ENCODE peak calls at places on chromosomes 5 and 9, in seven cellular contexts. F, L, P, M, K, V and X are unnamed samples.

GRCh38 chr9:13841801-13842462 is 472.0 kb downstream of the NFIB start:
- DNase-seq in F (no peak), L (no peak), P (peak), M (no peak), K (no peak), V (peak), X (no peak)

GRCh38 chr5:142688278-142688677 is 2.4 kb upstream of the FGF1 start:
- DNase-seq in F (no peak), L (no peak), P (no peak), M (no peak), K (no peak), V (no peak), X (no peak)

GRCh38 chr9:76887003-76887821 is 18.7 kb downstream of the PRUNE2 start:
- DNase-seq in F (no peak), L (no peak), P (no peak), M (no peak), K (no peak), V (no peak), X (no peak)

GRCh38 chr5:5615569-5615968 is 193.1 kb downstream of the ICE1 start:
- DNase-seq in F (no peak), L (no peak), P (no peak), M (no peak), K (no peak), V (no peak), X (no peak)

GRCh38 chr5:11153672-11154377 is 392.8 kb upstream of the DAP start:
- DNase-seq in F (no peak), L (no peak), P (peak), M (no peak), K (no peak), V (no peak), X (no peak)

GRCh38 chr9:104608336-104608735 is 2.9 kb upstream of the OR13C2 start:
- DNase-seq in F (no peak), L (no peak), P (no peak), M (no peak), K (no peak), V (peak), X (no peak)

GRCh38 chr9:110900917-110901316 is 137.4 kb downstream of the LPAR1 start:
- DNase-seq in F (no peak), L (no peak), P (no peak), M (no peak), K (no peak), V (no peak), X (peak)

GRCh38 chr5:14872070-14872989 is 752 bp upstream of the ANKH start:
- DNase-seq in F (peak), L (peak), P (peak), M (peak), K (peak), V (no peak), X (no peak)

GRCh38 chr5:5700549-5700948 is 278.1 kb downstream of the ICE1 start:
- DNase-seq in F (no peak), L (no peak), P (no peak), M (no peak), K (no peak), V (no peak), X (no peak)

GRCh38 chr9:70413427-70413797 is 1.0 kb downstream of the KLF9 start:
- DNase-seq in F (peak), L (peak), P (peak), M (peak), K (no peak), V (no peak), X (peak)

GRCh38 chr5:55603947-55604346 is 69.2 kb upstream of the PLPP1 start:
- DNase-seq in F (no peak), L (peak), P (no peak), M (no peak), K (no peak), V (peak), X (peak)

GRCh38 chr5:28512648-28513047 is 1474.3 kb upstream of the CDH9 start:
- DNase-seq in F (no peak), L (peak), P (no peak), M (no peak), K (no peak), V (no peak), X (no peak)

GRCh38 chr5:9148242-9148641 is 397.6 kb downstream of the SEMA5A start:
- DNase-seq in F (no peak), L (no peak), P (no peak), M (no peak), K (no peak), V (peak), X (peak)

GRCh38 chr5:113404269-113404668 is 30.5 kb downstream of the TSSK1B start:
- DNase-seq in F (no peak), L (no peak), P (no peak), M (no peak), K (no peak), V (no peak), X (no peak)

GRCh38 chr9:109297899-109298298 is 23.0 kb downstream of the EPB41L4B start:
- DNase-seq in F (no peak), L (no peak), P (no peak), M (no peak), K (no peak), V (peak), X (peak)

GRCh38 chr5:33261305-33261704 is 179.5 kb upstream of the TARS1 start:
- DNase-seq in F (no peak), L (peak), P (no peak), M (no peak), K (no peak), V (no peak), X (peak)

GRCh38 chr5:77993799-77994318 is 217.7 kb upstream of the TBCA start:
- DNase-seq in F (no peak), L (no peak), P (no peak), M (no peak), K (no peak), V (no peak), X (no peak)

GRCh38 chr9:27528278-27528885 is 1.2 kb downstream of the MOB3B start:
- DNase-seq in F (peak), L (no peak), P (peak), M (peak), K (peak), V (peak), X (peak)

GRCh38 chr9:16282216-16282615 is 588.3 kb downstream of the BNC2 start:
- DNase-seq in F (no peak), L (no peak), P (no peak), M (no peak), K (no peak), V (peak), X (peak)

GRCh38 chr5:140734354-140734753 is 34.1 kb downstream of the ZMAT2 start:
- DNase-seq in F (no peak), L (peak), P (no peak), M (no peak), K (no peak), V (peak), X (peak)

GRCh38 chr9:126470251-126470993 is 143.3 kb upstream of the LMX1B start:
- DNase-seq in F (no peak), L (no peak), P (no peak), M (peak), K (no peak), V (no peak), X (no peak)

GRCh38 chr9:110048976-110049698 is 158.8 kb downstream of the C9orf152 start:
- DNase-seq in F (peak), L (no peak), P (no peak), M (no peak), K (peak), V (peak), X (peak)

GRCh38 chr9:107711528-107711927 is 222.0 kb upstream of the KLF4 start:
- DNase-seq in F (no peak), L (peak), P (no peak), M (no peak), K (no peak), V (peak), X (peak)

GRCh38 chr5:151581841-151582583 is 9.1 kb downstream of the FAT2 start:
- DNase-seq in F (no peak), L (no peak), P (no peak), M (no peak), K (no peak), V (peak), X (no peak)

GRCh38 chr5:124746916-124747769 is 704 bp upstream of the ZNF608 start:
- DNase-seq in F (peak), L (peak), P (peak), M (no peak), K (peak), V (peak), X (peak)

GRCh38 chr9:83978992-83979811 is 813 bp downstream of the HNRNPK start:
- DNase-seq in F (peak), L (peak), P (peak), M (peak), K (peak), V (peak), X (peak)

GRCh38 chr9:83167126-83167525 is 104.2 kb upstream of the RASEF start:
- DNase-seq in F (no peak), L (no peak), P (no peak), M (no peak), K (no peak), V (peak), X (no peak)

GRCh38 chr9:130196643-130197042 is 24.4 kb downstream of the NCS1 start:
- DNase-seq in F (no peak), L (peak), P (no peak), M (no peak), K (no peak), V (no peak), X (no peak)

GRCh38 chr5:93452255-93452654 is 128.8 kb downstream of the NR2F1-AS1 start:
- DNase-seq in F (no peak), L (no peak), P (no peak), M (no peak), K (no peak), V (no peak), X (no peak)

GRCh38 chr9:19934301-19934868 is 145.5 kb upstream of the SLC24A2 start:
- DNase-seq in F (no peak), L (no peak), P (peak), M (no peak), K (no peak), V (peak), X (peak)

GRCh38 chr9:88531920-88532319 is 3.1 kb upstream of the NXNL2 start:
- DNase-seq in F (no peak), L (peak), P (no peak), M (no peak), K (no peak), V (no peak), X (no peak)

GRCh38 chr5:101977729-101978345 is 318.2 kb downstream of the SLCO4C1 start:
- DNase-seq in F (no peak), L (peak), P (no peak), M (no peak), K (no peak), V (peak), X (peak)

DNA sequence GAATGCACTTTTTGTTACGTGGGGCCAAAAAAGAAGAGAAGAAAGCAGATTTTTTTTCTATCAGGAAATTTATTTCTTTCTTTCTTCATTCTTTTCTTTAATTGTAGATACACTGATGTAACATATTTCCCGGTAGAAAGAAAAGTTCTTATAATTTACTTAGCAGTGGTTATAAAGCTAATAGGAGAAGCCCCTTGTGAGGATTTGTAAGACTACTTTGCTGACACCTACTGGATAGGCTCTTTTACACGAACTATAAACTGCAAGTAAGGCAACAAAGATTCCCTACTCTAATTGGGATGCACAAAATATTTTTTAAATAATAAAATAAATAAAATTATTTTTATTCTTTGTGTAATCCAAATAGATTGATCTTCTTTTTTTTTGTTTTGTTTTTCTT is 284.4 kb downstream of the DNAH5 start:
- DNase-seq in F (no peak), L (no peak), P (no peak), M (no peak), K (no peak), V (peak), X (no peak)
- TF ChIP-seq CTCF in F (peak), L (no peak), P (no peak), M (no peak), K (peak), V (peak), X (peak)

GRCh38 chr5:132714456-132715307 is 22.7 kb downstream of the KIF3A start:
- DNase-seq in F (no peak), L (no peak), P (no peak), M (no peak), K (no peak), V (peak), X (peak)

DNA sequence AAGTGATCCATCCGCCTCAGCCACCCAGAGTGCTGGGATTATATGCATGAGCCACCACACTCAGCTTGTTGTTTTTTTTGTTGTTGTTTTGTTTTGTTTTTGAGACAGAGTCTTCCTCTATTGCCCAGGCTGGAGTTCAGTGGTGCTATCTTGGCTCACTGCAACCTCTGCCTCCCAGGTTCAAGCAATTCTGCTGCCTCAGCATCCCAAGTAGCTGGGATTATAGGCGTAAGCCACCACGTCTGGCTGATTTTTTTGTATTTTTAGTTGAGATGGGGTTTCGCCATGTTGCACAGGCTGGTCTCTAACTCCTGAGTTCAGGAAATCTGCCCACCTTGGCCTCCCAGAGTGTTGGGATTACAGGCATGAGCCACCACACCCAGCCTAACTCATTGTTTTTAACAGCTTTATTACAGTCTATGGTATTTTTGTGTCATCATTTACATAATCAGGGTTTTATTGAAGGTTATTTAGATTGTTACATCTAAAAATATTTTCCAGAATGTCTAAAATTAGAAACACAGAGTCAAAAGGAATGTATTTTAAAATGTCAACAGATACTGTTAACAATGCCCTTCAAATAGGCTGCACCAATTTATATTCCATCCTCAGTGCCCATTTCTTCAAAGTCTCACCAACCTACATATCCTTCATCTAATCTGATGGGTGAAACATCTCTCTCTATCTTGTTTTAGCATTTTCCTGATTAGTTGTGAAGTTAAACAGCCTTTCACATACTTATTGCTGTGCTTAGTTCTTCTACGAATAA is 18.6 kb downstream of the KIF3A start:
- DNase-seq in F (no peak), L (no peak), P (no peak), M (no peak), K (no peak), V (no peak), X (no peak)
- TF ChIP-seq CTCF in F (no peak), L (no peak), P (no peak), M (no peak), K (no peak), V (no peak), X (no peak)

GRCh38 chr9:99730063-99730462 is 91.6 kb upstream of the NR4A3 start:
- DNase-seq in F (no peak), L (no peak), P (no peak), M (no peak), K (no peak), V (no peak), X (no peak)

GRCh38 chr9:99732715-99733114 is 89.0 kb upstream of the NR4A3 start:
- DNase-seq in F (no peak), L (peak), P (no peak), M (no peak), K (no peak), V (no peak), X (peak)

GRCh38 chr9:99726758-99727157 is 94.9 kb upstream of the NR4A3 start:
- DNase-seq in F (no peak), L (no peak), P (peak), M (no peak), K (no peak), V (no peak), X (no peak)

GRCh38 chr9:99736291-99736690 is 85.4 kb upstream of the NR4A3 start:
- DNase-seq in F (no peak), L (no peak), P (no peak), M (no peak), K (no peak), V (no peak), X (no peak)

DNA sequence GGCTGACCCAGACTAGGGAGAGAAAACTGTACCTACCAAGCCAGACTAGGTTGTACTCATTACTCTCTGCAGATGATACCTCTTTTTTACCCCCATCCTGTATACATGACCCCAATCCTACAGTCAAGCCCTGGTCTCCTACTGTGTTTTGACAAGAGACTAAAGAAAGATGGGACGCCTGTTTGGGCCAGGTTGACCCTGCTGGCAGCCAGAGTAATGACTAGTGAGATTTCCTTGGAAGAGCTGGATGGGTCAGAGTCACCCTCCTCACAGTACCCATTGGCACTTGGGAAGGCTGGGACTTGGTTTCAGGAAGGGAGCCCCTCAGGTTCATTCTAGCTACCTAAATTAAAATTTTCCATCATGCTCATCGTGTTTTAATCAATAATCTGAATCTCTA is 89.7 kb upstream of the NR4A3 start:
- DNase-seq in F (no peak), L (no peak), P (no peak), M (no peak), K (no peak), V (no peak), X (no peak)
- TF ChIP-seq CTCF in F (no peak), L (no peak), P (no peak), M (no peak), K (no peak), V (no peak), X (no peak)

DNA sequence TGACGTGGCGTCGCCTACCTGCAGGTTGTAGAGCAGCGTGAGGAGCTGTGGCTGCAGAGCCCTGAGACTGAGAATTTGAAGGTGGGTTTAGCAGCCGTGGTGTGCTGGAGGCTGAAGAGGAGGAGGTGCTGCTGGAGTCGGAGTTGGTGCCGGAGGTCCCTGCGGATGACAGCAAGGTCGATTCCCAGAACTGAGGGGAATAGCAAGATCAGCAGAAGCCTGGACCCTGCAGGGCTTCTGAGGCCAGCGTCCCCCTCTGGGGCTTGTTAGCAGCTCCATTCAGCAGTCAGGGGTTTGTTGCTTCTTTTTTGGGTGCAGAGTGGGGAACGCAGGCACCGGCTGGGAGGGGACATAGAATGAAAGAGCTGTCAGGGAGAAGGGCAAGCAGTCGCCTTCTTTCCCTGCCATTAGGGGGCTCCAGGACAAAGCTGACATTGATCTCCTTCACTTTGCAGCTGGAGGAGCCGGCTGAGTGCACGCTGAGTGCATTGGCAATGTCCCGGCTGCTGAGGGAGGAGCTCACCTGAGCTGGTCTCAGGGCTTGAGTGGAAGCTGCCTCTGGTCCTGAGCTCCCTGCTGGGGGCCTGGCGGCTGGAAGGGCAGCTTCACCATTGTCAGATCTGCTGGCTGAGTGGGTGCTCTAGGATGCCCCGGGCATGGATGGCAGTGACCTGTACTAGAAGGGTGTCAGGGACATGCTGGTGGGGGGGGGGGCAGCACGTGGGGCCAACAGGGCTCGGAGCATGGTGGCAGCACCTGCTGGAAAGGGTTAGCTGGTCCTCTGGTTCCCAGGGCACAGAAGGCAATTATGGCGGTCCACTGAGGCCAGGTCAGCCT is 20.8 kb downstream of the OBP2B start:
- DNase-seq in F (no peak), L (peak), P (no peak), M (no peak), K (peak), V (peak), X (no peak)
- TF ChIP-seq CTCF in F (peak), L (peak), P (peak), M (no peak), K (peak), V (peak), X (peak)